ENCODE peak calls at places on chromosomes 5 and 9, in six cellular contexts. B is stomach, P is B cell, V is ascending aorta, U is NB4, W is heart left ventricle. K is an unnamed sample.
A peak's percentile ranks its signal among the peaks of the same experiment; 100 is the strongest.

GRCh38 chr5:65871182-65871581 is 55.2 kb upstream of the ERBIN start:
- DNase-seq in B (no peak), P (no peak), V (no peak), U (no peak), W (no peak), K (peak; percentile 4)

GRCh38 chr5:50302815-50303490 is 138.1 kb downstream of the EMB start:
- DNase-seq in B (no peak), P (no peak), V (no peak), U (no peak), W (no peak), K (no peak)

GRCh38 chr5:131563434-131564228 is 71.4 kb downstream of the RAPGEF6 start:
- DNase-seq in B (no peak), P (no peak), V (no peak), U (peak; percentile 8), W (no peak), K (no peak)

GRCh38 chr5:171371326-171371725 is 16.3 kb upstream of the NPM1 start:
- DNase-seq in B (no peak), P (no peak), V (no peak), U (no peak), W (no peak), K (no peak)

GRCh38 chr9:73847536-73847935 is 649.6 kb upstream of the RORB start:
- DNase-seq in B (no peak), P (no peak), V (no peak), U (no peak), W (no peak), K (no peak)

GRCh38 chr5:11602298-11602697 is 301.9 kb downstream of the CTNND2 start:
- DNase-seq in B (no peak), P (no peak), V (no peak), U (no peak), W (no peak), K (no peak)

GRCh38 chr9:76198336-76198735 is 195.9 kb downstream of the RFK start:
- DNase-seq in B (no peak), P (no peak), V (no peak), U (no peak), W (no peak), K (no peak)

GRCh38 chr5:135462304-135462703 is 10.2 kb upstream of the TIFAB start:
- DNase-seq in B (peak; percentile 52), P (no peak), V (no peak), U (peak; percentile 95), W (no peak), K (peak; percentile 82)

GRCh38 chr9:61667559-61668121 is 477.8 kb downstream of the SPATA31A7 start:
- DNase-seq in B (no peak), P (no peak), V (no peak), U (no peak), W (no peak), K (no peak)

GRCh38 chr9:117720555-117720954 is 16.4 kb downstream of the TLR4 start:
- DNase-seq in B (no peak), P (no peak), V (no peak), U (peak; percentile 36), W (peak; percentile 40), K (no peak)

GRCh38 chr5:148740966-148741742 is 85.3 kb upstream of the ADRB2 start:
- DNase-seq in B (no peak), P (peak; percentile 24), V (no peak), U (peak; percentile 81), W (no peak), K (no peak)

GRCh38 chr5:40791715-40792139 is 6.4 kb downstream of the PRKAA1 start:
- DNase-seq in B (no peak), P (no peak), V (no peak), U (no peak), W (no peak), K (no peak)

GRCh38 chr9:16653491-16654407 is 216.7 kb downstream of the BNC2 start:
- DNase-seq in B (no peak), P (no peak), V (no peak), U (no peak), W (no peak), K (no peak)

GRCh38 chr9:86452194-86452828 is 98.1 kb upstream of the TUT7 start:
- DNase-seq in B (no peak), P (no peak), V (no peak), U (no peak), W (no peak), K (no peak)

GRCh38 chr9:98010450-98010849 is 27.3 kb downstream of the ANP32B start:
- DNase-seq in B (no peak), P (peak; percentile 56), V (no peak), U (no peak), W (no peak), K (peak; percentile 36)

GRCh38 chr9:134975253-134975652 is 57.5 kb upstream of the FCN1 start:
- DNase-seq in B (no peak), P (no peak), V (no peak), U (no peak), W (no peak), K (no peak)

DNA sequence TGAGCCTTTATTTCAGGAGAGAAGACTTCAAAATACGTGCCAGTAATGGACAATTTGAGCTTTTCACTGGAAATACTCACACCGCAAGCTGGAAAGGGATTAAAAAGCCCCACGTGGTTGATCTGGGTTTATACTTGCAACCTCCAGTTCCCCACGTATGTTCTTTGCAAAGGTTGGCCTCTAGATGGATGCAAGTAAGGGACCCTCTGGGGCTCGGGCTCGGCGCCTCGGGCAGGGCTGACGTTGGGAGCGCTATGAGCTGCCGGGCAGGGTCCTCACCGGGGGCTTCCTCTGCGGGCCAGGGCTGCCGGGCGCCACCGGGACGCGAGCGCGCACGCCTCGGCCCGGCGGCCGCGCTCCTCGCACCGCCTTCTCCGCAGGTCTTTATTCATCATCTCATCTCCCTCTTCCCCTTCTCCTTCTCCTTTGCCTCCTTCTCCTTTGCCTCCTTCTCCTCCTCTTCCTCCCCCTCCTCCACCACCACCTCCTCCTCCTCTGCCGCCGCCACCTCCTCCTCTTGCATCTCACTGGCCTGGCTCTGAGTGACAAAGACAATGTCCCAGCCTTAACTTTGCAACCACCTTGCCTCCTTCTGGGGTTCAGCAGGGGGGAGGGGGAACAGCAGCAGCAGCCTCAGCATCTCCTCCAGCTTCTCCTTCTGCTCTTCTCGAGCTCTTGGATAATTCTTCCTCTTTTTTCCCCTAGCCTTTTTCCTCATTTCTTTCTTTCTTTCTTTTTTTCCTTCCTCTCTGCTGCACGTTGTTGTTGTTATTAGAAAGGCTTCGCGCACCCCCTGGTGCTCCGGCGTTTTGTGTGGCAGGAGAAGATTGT is 636 bp upstream of the ZNF462 start:
- DNase-seq in B (no peak), P (peak; percentile 22), V (no peak), U (no peak), W (peak; percentile 52), K (peak; percentile 6)
- TF ChIP-seq CTCF in B (no peak), P (no peak), V (peak; percentile 14), U (no peak), W (peak; percentile 38), K (no peak)

DNA sequence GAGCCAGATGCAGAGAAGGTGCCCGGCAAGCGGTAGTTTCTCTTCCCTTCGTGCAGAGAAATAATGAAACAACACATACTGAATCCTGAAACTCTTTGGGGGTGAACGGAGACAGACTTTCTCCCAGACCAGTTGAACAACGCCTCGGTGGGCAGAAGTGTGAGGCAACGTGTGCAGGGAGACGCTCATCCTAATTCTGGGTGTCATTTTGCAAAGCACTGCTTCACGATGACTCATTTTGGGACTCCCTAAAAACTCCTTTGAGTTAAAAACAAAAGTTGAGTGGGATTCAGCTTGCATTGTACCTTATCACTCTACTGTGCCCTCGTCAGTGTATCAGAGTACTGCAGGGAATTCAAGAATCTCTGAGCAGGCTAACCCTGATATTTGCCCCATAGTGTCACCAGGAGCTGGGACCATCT is 3.5 kb upstream of the NEK6 start:
- DNase-seq in B (no peak), P (no peak), V (no peak), U (no peak), W (no peak), K (peak; percentile 73)
- TF ChIP-seq CTCF in B (no peak), P (no peak), V (no peak), U (no peak), W (no peak), K (no peak)

GRCh38 chr5:163260961-163261360 is 176.4 kb upstream of the CCNG1 start:
- DNase-seq in B (no peak), P (no peak), V (no peak), U (no peak), W (no peak), K (no peak)

GRCh38 chr5:163261647-163262269 is 175.6 kb upstream of the CCNG1 start:
- DNase-seq in B (no peak), P (no peak), V (no peak), U (no peak), W (no peak), K (no peak)

GRCh38 chr5:163260471-163260870 is 176.9 kb upstream of the CCNG1 start:
- DNase-seq in B (no peak), P (no peak), V (no peak), U (no peak), W (no peak), K (no peak)

DNA sequence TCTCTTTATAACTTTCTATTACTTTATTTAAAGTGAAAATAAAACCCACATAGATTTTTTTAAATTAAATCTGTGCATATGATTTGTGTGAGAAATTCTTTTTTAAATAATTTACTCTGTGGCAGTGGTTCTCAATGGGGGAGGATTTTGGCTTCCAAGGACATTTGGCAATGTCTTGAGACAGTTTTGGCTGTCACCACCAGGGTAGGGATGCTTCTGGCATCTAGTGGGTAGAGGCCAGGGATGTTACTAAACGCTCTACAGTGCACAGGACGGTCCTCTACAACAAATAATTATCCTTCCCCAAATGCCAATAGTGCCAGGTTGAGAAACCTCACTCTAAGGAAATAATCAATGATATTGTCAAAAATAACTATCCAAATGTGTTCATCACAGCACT is 177.9 kb upstream of the CCNG1 start:
- DNase-seq in B (no peak), P (no peak), V (no peak), U (no peak), W (no peak), K (no peak)
- TF ChIP-seq CTCF in B (no peak), P (no peak), V (no peak), U (no peak), W (no peak), K (no peak)

GRCh38 chr5:151107084-151107483 is 26.2 kb upstream of the TNIP1 start:
- DNase-seq in B (peak; percentile 64), P (no peak), V (no peak), U (no peak), W (no peak), K (no peak)

GRCh38 chr5:151110992-151111391 is 30.2 kb upstream of the TNIP1 start:
- DNase-seq in B (no peak), P (no peak), V (no peak), U (no peak), W (no peak), K (no peak)

GRCh38 chr5:151108566-151108965 is 27.7 kb upstream of the TNIP1 start:
- DNase-seq in B (no peak), P (no peak), V (no peak), U (no peak), W (peak; percentile 44), K (no peak)

GRCh38 chr5:151107738-151108520 is 27.1 kb upstream of the TNIP1 start:
- DNase-seq in B (peak; percentile 83), P (no peak), V (no peak), U (no peak), W (peak; percentile 74), K (no peak)

DNA sequence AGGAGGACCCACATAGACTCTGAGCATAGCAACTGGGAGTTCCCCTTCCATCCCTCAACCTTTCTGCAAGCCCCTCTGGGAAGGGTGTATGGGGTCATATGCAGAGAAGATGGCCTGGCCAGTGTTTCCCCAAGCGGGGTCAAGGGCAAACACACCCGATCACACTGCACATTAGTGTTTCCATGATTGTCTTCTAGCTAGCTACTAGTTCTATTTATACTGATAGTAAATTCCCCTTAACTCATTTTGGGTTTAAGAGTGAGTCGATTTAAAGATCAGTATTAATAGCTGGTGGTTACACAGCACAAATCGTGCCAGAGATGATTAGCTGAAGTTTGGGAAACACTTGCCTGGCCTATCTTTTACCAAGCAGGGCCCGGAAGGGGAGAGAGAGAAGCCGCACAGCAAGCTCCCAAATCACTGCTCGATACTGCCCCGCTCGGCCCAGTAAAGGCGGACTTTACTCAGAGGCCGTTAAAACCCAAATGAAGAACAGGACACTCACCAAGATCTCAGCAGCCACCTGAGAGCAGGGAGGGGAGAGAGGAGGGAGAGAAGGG is 29.4 kb upstream of the TNIP1 start:
- DNase-seq in B (no peak), P (no peak), V (no peak), U (no peak), W (no peak), K (no peak)
- TF ChIP-seq CTCF in B (no peak), P (no peak), V (no peak), U (no peak), W (no peak), K (no peak)

K was measured in activated CD8-positive, alpha-beta T cell treated with anti-CD3 and anti-CD28 coated beads for 36 hours.